ENCODE peak calls at places on chromosomes 2 and 18, in ten cellular contexts. I is H7; Q is iPS DF 6.9; L is CD8-positive, alpha-beta memory T cell; X is endothelial cell; N is NCI-H524; H is adipocyte; J is NCI-H510A; P is AG08395; C is GM12864. M is an unnamed sample.

GRCh38 chr2:95262896-95263542 is 11.2 kb upstream of the PROM2 start:
- DNase-seq in J (no peak), C (no peak), Q (no peak), P (no peak), L (no peak), I (no peak), X (no peak), H (no peak), N (no peak), M (no peak)

GRCh38 chr18:79911009-79911870 is 40.2 kb downstream of the SLC66A2 start:
- DNase-seq in C (no peak), H (no peak), Q (no peak), J (no peak), L (no peak), X (no peak), I (peak), P (no peak), N (no peak), M (peak)

GRCh38 chr2:102050854-102051391 is 59.2 kb downstream of the IL1R2 start:
- DNase-seq in H (peak), N (no peak), J (no peak), L (no peak), I (no peak), X (no peak), P (peak), Q (no peak), C (no peak), M (no peak)

GRCh38 chr2:218259099-218259921 is 1.5 kb upstream of the GPBAR1 start:
- DNase-seq in L (no peak), N (no peak), I (peak), C (no peak), P (peak), Q (no peak), H (peak), J (no peak), X (no peak), M (no peak)

GRCh38 chr2:158394453-158394852 is 62.1 kb downstream of the CCDC148 start:
- DNase-seq in I (no peak), P (peak), N (no peak), J (no peak), Q (no peak), H (peak), C (no peak), L (no peak), X (no peak), M (no peak)

GRCh38 chr18:33751613-33752221 is 173.7 kb downstream of the ASXL3 start:
- DNase-seq in J (peak), L (no peak), N (peak), Q (no peak), X (no peak), H (peak), C (no peak), P (peak), I (no peak), M (peak)

GRCh38 chr2:105287692-105288091 is 41.8 kb downstream of the TGFBRAP1 start:
- DNase-seq in J (no peak), L (no peak), I (peak), C (peak), N (peak), X (peak), H (peak), P (peak), Q (peak), M (peak)

GRCh38 chr2:104698276-104698675 is 155.6 kb upstream of the POU3F3 start:
- DNase-seq in L (no peak), J (no peak), C (no peak), H (no peak), I (no peak), Q (no peak), P (no peak), X (no peak), N (no peak), M (no peak)

GRCh38 chr2:169363570-169364150 is 1.3 kb upstream of the LRP2 start:
- DNase-seq in C (no peak), X (peak), H (peak), P (peak), L (peak), J (no peak), Q (no peak), I (peak), N (peak), M (peak)

GRCh38 chr18:55206941-55207340 is 247.7 kb upstream of the CCDC68 start:
- DNase-seq in P (peak), C (no peak), I (no peak), N (no peak), L (no peak), Q (no peak), J (no peak), X (no peak), H (no peak), M (no peak)

GRCh38 chr2:179454443-179455218 is 190.0 kb upstream of the SESTD1 start:
- DNase-seq in X (no peak), L (no peak), P (peak), Q (no peak), C (no peak), N (no peak), I (no peak), J (no peak), H (peak), M (no peak)

GRCh38 chr2:64626963-64627760 is 26.6 kb downstream of the SERTAD2 start:
- DNase-seq in X (no peak), N (peak), J (peak), Q (no peak), C (no peak), P (no peak), L (no peak), I (peak), H (no peak), M (peak)

GRCh38 chr2:218003265-218003950 is 613 bp upstream of the TNS1 start:
- DNase-seq in L (no peak), J (no peak), X (no peak), Q (no peak), C (no peak), N (no peak), P (no peak), I (peak), H (peak), M (no peak)

GRCh38 chr2:53708988-53709387 is 58.6 kb upstream of the CHAC2 start:
- DNase-seq in C (no peak), I (no peak), P (no peak), H (no peak), X (no peak), L (no peak), N (no peak), J (no peak), Q (no peak), M (no peak)

GRCh38 chr18:13310286-13310685 is 91.7 kb downstream of the LDLRAD4 start:
- DNase-seq in P (no peak), L (no peak), J (no peak), Q (no peak), H (no peak), C (no peak), I (no peak), X (no peak), N (no peak), M (no peak)

GRCh38 chr18:34550156-34550555 is 159.9 kb upstream of the DTNA start:
- DNase-seq in X (no peak), P (no peak), J (no peak), I (no peak), L (no peak), C (no peak), N (no peak), Q (no peak), H (no peak), M (no peak)

GRCh38 chr2:201259216-201259615 is 1.1 kb upstream of the CASP8 start:
- DNase-seq in N (no peak), L (no peak), P (no peak), X (no peak), Q (no peak), H (no peak), J (no peak), C (no peak), I (no peak), M (no peak)

GRCh38 chr18:44848931-44849330 is 168.2 kb downstream of the SETBP1 start:
- DNase-seq in P (no peak), C (no peak), I (no peak), X (no peak), J (no peak), Q (no peak), H (no peak), N (peak), L (no peak), M (no peak)

GRCh38 chr2:48423376-48423775 is 106.6 kb upstream of the STON1 start:
- DNase-seq in P (peak), L (no peak), N (no peak), X (no peak), Q (no peak), H (peak), J (no peak), C (no peak), I (no peak), M (no peak)